ENCODE peak calls at places on chromosomes 16 and 17, in ten cellular contexts. Z, Q, G, R, M, C, F, U, T and W are unnamed samples.

GRCh38 chr17:42895185-42895555 is 5.4 kb upstream of the G6PC1 start:
- DNase-seq in Q (no peak), Z (no peak), U (no peak), F (peak), M (peak), C (peak), R (no peak), G (no peak), T (no peak), W (peak)

GRCh38 chr17:50396261-50397110 is 837 bp downstream of the LRRC59 start:
- DNase-seq in G (no peak), R (no peak), Q (no peak), Z (no peak), U (no peak), F (peak), M (peak), C (peak), T (no peak), W (no peak)

GRCh38 chr17:77963441-77963840 is 4.9 kb downstream of the TNRC6C start:
- DNase-seq in F (peak), C (peak), U (no peak), T (no peak), R (no peak), Q (no peak), Z (peak), M (no peak), G (no peak), W (no peak)

GRCh38 chr16:84367297-84367680 is 1.0 kb upstream of the ATP2C2 start:
- DNase-seq in U (no peak), R (no peak), F (no peak), Z (no peak), G (no peak), C (no peak), M (no peak), Q (no peak), T (no peak), W (no peak)

GRCh38 chr16:30031477-30031918 is 427 bp upstream of the TLCD3B start:
- DNase-seq in T (no peak), M (no peak), Q (no peak), C (no peak), R (no peak), F (no peak), U (no peak), Z (no peak), G (no peak), W (no peak)

GRCh38 chr17:67833946-67834631 is 8.8 kb downstream of the BPTF start:
- DNase-seq in Z (no peak), G (no peak), R (no peak), M (peak), U (no peak), T (no peak), Q (no peak), F (no peak), C (no peak), W (no peak)

GRCh38 chr16:83138976-83139690 is 512.4 kb downstream of the CDH13 start:
- DNase-seq in Z (no peak), T (no peak), G (no peak), M (no peak), U (no peak), Q (no peak), C (peak), R (no peak), F (no peak), W (no peak)

GRCh38 chr16:668519-669171 is 713 bp downstream of the RHOT2 start:
- DNase-seq in C (no peak), U (no peak), Z (no peak), F (no peak), R (no peak), M (no peak), T (no peak), Q (no peak), G (no peak), W (no peak)

GRCh38 chr17:40168262-40168832 is 8.9 kb upstream of the RAPGEFL1 start:
- DNase-seq in U (no peak), Q (no peak), G (no peak), M (peak), R (no peak), T (no peak), C (peak), F (peak), Z (peak), W (peak)

GRCh38 chr16:1494129-1494640 is 1.0 kb downstream of the TELO2 start:
- DNase-seq in G (no peak), R (no peak), U (no peak), C (peak), T (no peak), Q (no peak), F (peak), M (peak), Z (peak), W (no peak)

GRCh38 chr17:71809537-71809936 is 311.3 kb upstream of the SOX9 start:
- DNase-seq in Z (no peak), C (no peak), T (no peak), Q (no peak), R (no peak), M (peak), G (no peak), U (no peak), F (no peak), W (no peak)